ENCODE peak calls at places on chromosomes 1 and 21, in eight cellular contexts. U is choroid plexus epithelial cell, N is progenitor cell of endocrine pancreas, B is GM12865, T is LNCaP clone FGC, D is RWPE1, C is nephron progenitor cell, Y is H9. H is an unnamed sample.

GRCh38 chr1:183609313-183609712 is 19.1 kb upstream of the NCF2 start:
- DNase-seq in Y (no peak), N (no peak), T (no peak), B (peak), U (peak), C (no peak), D (no peak), H (no peak)

GRCh38 chr21:15775981-15776380 is 46.2 kb downstream of the USP25 start:
- DNase-seq in D (peak), U (peak), N (no peak), T (no peak), C (no peak), B (no peak), Y (no peak), H (no peak)

GRCh38 chr1:203871114-203871875 is 9.9 kb downstream of the SNRPE start:
- DNase-seq in T (peak), D (peak), N (peak), C (peak), U (peak), B (peak), Y (peak), H (no peak)

GRCh38 chr1:29324771-29325351 is 88.5 kb downstream of the PTPRU start:
- DNase-seq in T (no peak), N (peak), Y (peak), D (peak), U (no peak), C (peak), B (no peak), H (no peak)

GRCh38 chr1:15640667-15641066 is 23.4 kb downstream of the DDI2 start:
- DNase-seq in N (no peak), B (no peak), Y (no peak), C (no peak), T (no peak), D (no peak), U (no peak), H (no peak)

GRCh38 chr1:70483342-70483741 is 72.3 kb downstream of the CTH start:
- DNase-seq in N (no peak), Y (no peak), B (no peak), T (no peak), D (no peak), U (no peak), C (no peak), H (no peak)

GRCh38 chr1:34800214-34800613 is 7.4 kb downstream of the GJA4 start:
- DNase-seq in D (no peak), T (no peak), C (no peak), B (peak), U (peak), N (no peak), Y (no peak), H (no peak)

GRCh38 chr1:21661886-21662285 is 7.3 kb downstream of the RAP1GAP start:
- DNase-seq in C (no peak), T (no peak), D (no peak), N (no peak), Y (no peak), U (no peak), B (no peak), H (no peak)

GRCh38 chr1:239263821-239264220 is 122.5 kb upstream of the CHRM3 start:
- DNase-seq in U (no peak), C (no peak), T (no peak), N (no peak), D (no peak), Y (no peak), B (no peak), H (no peak)

GRCh38 chr1:212512731-212513559 is 80.2 kb downstream of the NENF start:
- DNase-seq in C (peak), T (no peak), D (no peak), Y (no peak), N (no peak), U (peak), B (peak), H (no peak)

GRCh38 chr1:53256744-53257453 is 18.6 kb upstream of the MAGOH start:
- DNase-seq in U (no peak), C (no peak), N (no peak), T (no peak), Y (no peak), D (no peak), B (no peak), H (no peak)

GRCh38 chr1:6450943-6451373 is 15.0 kb downstream of the TNFRSF25 start:
- DNase-seq in U (no peak), B (no peak), C (no peak), T (no peak), N (no peak), Y (no peak), D (no peak), H (no peak)

GRCh38 chr21:46286668-46286982 is 483 bp downstream of the YBEY start:
- DNase-seq in Y (no peak), B (no peak), C (no peak), N (no peak), T (peak), U (no peak), D (no peak), H (no peak)

GRCh38 chr1:22153653-22154052 is 10.8 kb upstream of the WNT4 start:
- DNase-seq in T (no peak), U (no peak), N (no peak), C (no peak), D (no peak), B (no peak), Y (no peak), H (no peak)

GRCh38 chr1:67691712-67692111 is 6.7 kb downstream of the GADD45A start:
- DNase-seq in N (no peak), B (no peak), C (no peak), T (no peak), U (no peak), D (no peak), Y (no peak), H (no peak)

GRCh38 chr1:113205980-113206766 is 133.2 kb downstream of the LRIG2 start:
- DNase-seq in N (no peak), D (no peak), U (no peak), T (no peak), C (no peak), B (no peak), Y (no peak), H (no peak)

GRCh38 chr1:175016073-175016722 is 7.0 kb downstream of the MRPS14 start:
- DNase-seq in T (no peak), Y (no peak), B (no peak), U (peak), C (no peak), N (no peak), D (no peak), H (no peak)

GRCh38 chr1:93907718-93908117 is 1.5 kb downstream of the GCLM start:
- DNase-seq in Y (no peak), B (peak), D (no peak), U (peak), C (no peak), N (no peak), T (no peak), H (no peak)

GRCh38 chr1:15180189-15180588 is 26.6 kb downstream of the TMEM51 start:
- DNase-seq in N (no peak), D (no peak), C (no peak), Y (no peak), T (no peak), B (no peak), U (no peak), H (no peak)

GRCh38 chr1:244768804-244769203 is 66.7 kb upstream of the COX20 start:
- DNase-seq in N (no peak), D (no peak), T (no peak), C (no peak), U (no peak), B (no peak), Y (no peak), H (no peak)

GRCh38 chr21:45974073-45975016 is 7.2 kb upstream of the COL6A1 start:
- DNase-seq in N (no peak), T (no peak), B (no peak), D (no peak), U (peak), C (peak), Y (peak), H (peak)

GRCh38 chr1:161080391-161081150 is 8.8 kb downstream of the NECTIN4 start:
- DNase-seq in Y (no peak), D (no peak), N (no peak), T (no peak), U (peak), B (no peak), C (no peak), H (no peak)

GRCh38 chr1:205449750-205450443 is 5.9 kb downstream of the BLACAT1 start:
- DNase-seq in U (peak), B (peak), T (no peak), D (peak), N (peak), C (peak), Y (peak), H (no peak)

GRCh38 chr1:168301664-168302320 is 21.1 kb downstream of the TBX19 start:
- DNase-seq in U (peak), D (peak), C (no peak), N (no peak), T (no peak), B (no peak), Y (no peak), H (no peak)

GRCh38 chr1:40751802-40752201 is 31.8 kb upstream of the KCNQ4 start:
- DNase-seq in N (no peak), U (no peak), B (no peak), D (peak), C (no peak), Y (no peak), T (no peak), H (no peak)

GRCh38 chr1:153513023-153513422 is 22.8 kb downstream of the S100A6 start:
- DNase-seq in U (no peak), B (no peak), C (no peak), N (no peak), T (no peak), D (no peak), Y (no peak), H (no peak)

GRCh38 chr1:36408479-36408878 is 10.8 kb upstream of the LSM10 start:
- DNase-seq in D (no peak), B (no peak), N (no peak), Y (no peak), T (no peak), U (no peak), C (no peak), H (no peak)

GRCh38 chr1:110188116-110188618 is 21.9 kb upstream of the KCNC4 start:
- DNase-seq in D (peak), B (no peak), N (no peak), Y (no peak), C (no peak), T (no peak), U (peak), H (no peak)

GRCh38 chr1:245334827-245335490 is 180.2 kb downstream of the KIF26B start:
- DNase-seq in D (no peak), U (no peak), B (no peak), C (no peak), T (no peak), Y (no peak), N (no peak), H (no peak)

GRCh38 chr1:101239095-101240040 is 2.5 kb downstream of the S1PR1 start:
- DNase-seq in U (no peak), B (peak), T (no peak), Y (no peak), D (no peak), C (no peak), N (no peak), H (no peak)

GRCh38 chr1:182035097-182035770 is 26.3 kb downstream of the ZNF648 start:
- DNase-seq in Y (peak), B (peak), C (no peak), D (no peak), U (no peak), T (no peak), N (no peak), H (no peak)

GRCh38 chr1:47883963-47884362 is 113.2 kb downstream of the TRABD2B start:
- DNase-seq in T (no peak), B (no peak), N (no peak), D (no peak), Y (no peak), C (no peak), U (no peak), H (no peak)

GRCh38 chr1:19460535-19461351 is 24.6 kb downstream of the CAPZB start:
- DNase-seq in T (no peak), N (no peak), U (no peak), B (no peak), C (no peak), Y (no peak), D (no peak), H (no peak)

GRCh38 chr1:167057297-167057688 is 32.9 kb downstream of the GPA33 start:
- DNase-seq in D (peak), Y (peak), B (peak), U (peak), C (peak), T (peak), N (no peak), H (no peak)

GRCh38 chr1:167061073-167061464 is 29.1 kb downstream of the GPA33 start:
- DNase-seq in D (no peak), C (no peak), B (no peak), T (no peak), N (no peak), U (no peak), Y (no peak), H (peak)

GRCh38 chr1:167059045-167059728 is 31.0 kb downstream of the GPA33 start:
- DNase-seq in B (peak), U (peak), Y (peak), N (peak), C (peak), T (no peak), D (peak), H (peak)

GRCh38 chr1:167059729-167060107 is 30.5 kb downstream of the GPA33 start:
- DNase-seq in Y (no peak), D (no peak), T (no peak), B (no peak), U (no peak), N (no peak), C (no peak), H (no peak)

GRCh38 chr1:167060141-167061072 is 29.8 kb downstream of the GPA33 start:
- DNase-seq in C (no peak), B (no peak), T (no peak), U (peak), N (no peak), D (no peak), Y (peak), H (peak)
- TF ChIP-seq CTCF in C (peak), B (peak), T (no peak), U (peak), N (peak), D (no peak), Y (peak), H (peak)

GRCh38 chr1:64952055-64952699 is 14.2 kb downstream of the JAK1 start:
- DNase-seq in Y (no peak), U (no peak), D (no peak), C (no peak), B (no peak), N (no peak), T (no peak), H (no peak)

GRCh38 chr1:64956241-64956640 is 10.1 kb downstream of the JAK1 start:
- DNase-seq in U (peak), N (no peak), C (no peak), D (peak), T (no peak), B (no peak), Y (no peak), H (no peak)

GRCh38 chr1:64956733-64957441 is 9.5 kb downstream of the JAK1 start:
- DNase-seq in D (no peak), N (no peak), C (no peak), Y (no peak), T (no peak), B (peak), U (peak), H (no peak)

GRCh38 chr1:64953241-64953640 is 13.1 kb downstream of the JAK1 start:
- DNase-seq in C (no peak), B (no peak), T (no peak), U (no peak), D (no peak), N (no peak), Y (no peak), H (no peak)

DNA sequence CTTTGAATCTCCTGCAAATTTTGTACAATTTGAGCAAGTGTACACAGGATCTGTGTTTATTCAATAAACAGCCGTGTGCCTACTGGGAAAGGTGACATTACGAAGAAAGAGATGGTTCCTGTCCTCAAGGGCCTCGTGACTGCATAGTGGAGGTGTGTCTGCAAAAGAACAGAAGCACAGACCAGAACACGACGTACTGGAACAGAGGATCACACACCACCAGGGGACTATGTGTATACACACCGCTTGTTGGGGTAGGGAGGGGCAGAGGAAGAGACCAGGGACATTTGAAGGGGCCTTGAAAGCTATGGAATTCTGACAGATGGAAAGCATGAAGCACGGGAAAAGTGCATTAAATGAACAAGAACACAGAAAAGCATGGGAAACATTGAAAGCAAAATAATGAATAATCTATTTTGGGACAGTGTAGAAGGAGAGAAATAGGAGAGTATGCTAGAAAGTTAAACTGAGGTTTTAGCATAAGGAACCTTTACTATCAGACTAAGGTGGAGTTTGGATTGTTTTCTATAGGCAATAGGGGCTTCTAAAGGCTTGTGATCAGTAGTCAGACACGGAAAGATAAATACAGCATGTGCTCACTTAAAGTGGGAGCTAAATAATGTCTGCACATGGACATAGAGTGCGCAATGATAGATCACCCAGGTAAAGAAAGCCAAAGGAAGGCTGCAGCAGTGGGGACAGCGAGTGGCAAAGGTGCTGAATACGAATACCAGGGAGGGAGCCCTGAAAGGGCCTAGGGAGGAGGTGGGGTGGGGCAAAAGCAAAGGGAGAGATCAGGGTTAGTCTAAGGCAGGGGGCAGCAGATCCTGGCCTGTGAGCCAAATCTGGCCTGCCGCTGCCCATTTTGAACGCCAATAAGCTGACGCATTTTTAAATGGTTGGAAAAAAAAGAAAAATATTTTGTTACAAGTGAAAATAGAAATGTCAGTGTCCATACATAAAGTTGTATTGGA is 11.0 kb downstream of the JAK1 start:
- DNase-seq in D (no peak), T (no peak), B (no peak), U (peak), N (no peak), Y (peak), C (no peak), H (no peak)
- TF ChIP-seq CTCF in D (no peak), T (no peak), B (no peak), U (peak), N (no peak), Y (no peak), C (no peak), H (no peak)

GRCh38 chr1:27599605-27600499 is 4.1 kb downstream of the AHDC1 start:
- DNase-seq in C (peak), U (no peak), N (no peak), T (no peak), Y (peak), B (no peak), D (peak), H (no peak)
- TF ChIP-seq CTCF in C (no peak), U (no peak), N (peak), T (no peak), Y (peak), B (no peak), D (no peak), H (no peak)

DNA sequence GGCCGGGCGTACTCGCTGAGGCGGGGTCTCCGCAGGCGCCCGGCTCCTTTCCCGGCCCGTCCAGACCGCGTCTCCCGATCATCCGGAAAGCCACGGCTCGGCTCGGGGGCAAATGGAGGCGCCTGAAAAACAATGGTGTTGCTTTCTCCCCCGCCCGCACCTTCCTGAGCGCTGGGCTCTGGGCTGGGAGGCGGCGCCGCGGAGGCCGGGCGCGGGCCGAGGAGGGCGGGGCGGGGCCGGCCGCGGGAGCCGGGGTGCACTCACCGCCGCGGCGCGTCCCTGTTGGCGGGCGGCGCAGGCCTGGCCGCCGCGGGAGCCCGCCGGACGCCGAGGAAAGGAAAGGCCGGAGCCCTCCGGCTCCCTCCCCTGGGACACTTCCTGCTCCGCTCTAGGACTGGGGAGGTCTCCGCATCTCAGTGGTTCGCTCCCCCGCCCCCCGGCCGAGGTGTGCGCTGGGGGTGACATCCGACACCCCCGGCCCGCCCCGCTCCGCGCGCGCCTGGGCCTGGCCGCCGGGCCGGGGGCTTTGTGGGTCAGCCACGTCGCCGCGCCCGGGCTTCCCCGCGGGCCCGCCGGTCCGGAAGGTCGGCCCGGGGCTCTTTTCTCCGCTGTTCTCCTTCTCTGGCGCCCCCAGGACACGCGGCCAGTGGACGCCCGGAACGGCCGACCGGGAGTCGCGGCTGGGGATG is at the start of gene ZNF496:
- DNase-seq in B (peak), T (no peak), D (peak), U (peak), N (peak), Y (peak), C (peak), H (peak)
- TF ChIP-seq CTCF in B (no peak), T (no peak), D (no peak), U (no peak), N (peak), Y (no peak), C (no peak), H (peak)

GRCh38 chr1:17004466-17005364 is 7.0 kb downstream of the ATP13A2 start:
- DNase-seq in D (no peak), C (no peak), T (no peak), Y (peak), B (no peak), N (no peak), U (no peak), H (no peak)
- TF ChIP-seq CTCF in D (no peak), C (no peak), T (no peak), Y (peak), B (no peak), N (no peak), U (peak), H (peak)

DNA sequence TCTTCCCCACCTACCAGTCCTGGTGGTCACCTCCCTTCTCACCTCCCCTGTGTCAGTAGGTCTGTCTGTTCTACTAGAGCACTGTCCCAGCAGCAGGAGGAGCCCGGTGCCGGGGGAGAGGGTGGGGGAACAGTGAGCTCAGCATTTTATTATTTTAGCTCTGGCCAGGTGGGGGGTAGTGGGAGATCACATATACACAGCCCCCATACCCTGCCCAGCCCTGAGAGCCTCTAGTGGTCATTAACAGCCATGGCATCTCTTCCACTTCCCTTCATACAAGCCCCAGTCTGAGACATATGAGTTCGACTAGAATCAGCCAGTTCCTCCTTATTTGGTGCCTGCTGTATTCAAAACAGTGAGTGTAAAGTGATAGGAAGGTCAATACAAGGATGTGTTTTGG is at the start of gene TMOD4:
- DNase-seq in U (peak), B (no peak), D (no peak), C (no peak), T (no peak), N (no peak), Y (no peak), H (no peak)
- TF ChIP-seq CTCF in U (peak), B (peak), D (peak), C (peak), T (peak), N (peak), Y (peak), H (peak)

GRCh38 chr1:37691497-37692077 is 729 bp upstream of the CDCA8 start:
- DNase-seq in N (peak), D (peak), T (no peak), Y (peak), B (peak), U (peak), C (no peak), H (no peak)
- TF ChIP-seq CTCF in N (no peak), D (no peak), T (no peak), Y (no peak), B (no peak), U (no peak), C (no peak), H (no peak)